ENCODE peak calls at places on chromosomes 7 and 10, in ten cellular contexts. One of them, this sample, is unnamed.

GRCh38 chr10:29119374-29119773 is 169.5 kb upstream of the LYZL1 start:
- DNase-seq in Kasumi-1: no peak
- DNase-seq in A549: peak
- DNase-seq in germinal center: peak
- DNase-seq in hypothalamus: no peak
- DNase-seq in NCI-H345: no peak
- DNase-seq in epithelial cell of proximal tubule: no peak
- DNase-seq in endothelial cell: peak
- DNase-seq in HT1080: peak
- DNase-seq in A172: peak
- DNase-seq in this sample: no peak

GRCh38 chr10:126270116-126270515 is 118.2 kb downstream of the ADAM12 start:
- DNase-seq in A172: peak
- DNase-seq in HT1080: no peak
- DNase-seq in germinal center: no peak
- DNase-seq in NCI-H345: no peak
- DNase-seq in epithelial cell of proximal tubule: no peak
- DNase-seq in A549: no peak
- DNase-seq in endothelial cell: no peak
- DNase-seq in hypothalamus: no peak
- DNase-seq in Kasumi-1: no peak
- DNase-seq in this sample: no peak

GRCh38 chr10:124417846-124418725 is 637 bp downstream of the OAT start:
- DNase-seq in endothelial cell: peak
- DNase-seq in A549: peak
- DNase-seq in A172: no peak
- DNase-seq in hypothalamus: peak
- DNase-seq in Kasumi-1: peak
- DNase-seq in HT1080: peak
- DNase-seq in NCI-H345: peak
- DNase-seq in epithelial cell of proximal tubule: no peak
- DNase-seq in germinal center: peak
- DNase-seq in this sample: peak

GRCh38 chr7:96388166-96388565 is 66.3 kb upstream of the SLC25A13 start:
- DNase-seq in HT1080: peak
- DNase-seq in endothelial cell: no peak
- DNase-seq in A172: peak
- DNase-seq in germinal center: no peak
- DNase-seq in Kasumi-1: no peak
- DNase-seq in A549: no peak
- DNase-seq in NCI-H345: no peak
- DNase-seq in epithelial cell of proximal tubule: no peak
- DNase-seq in hypothalamus: no peak
- DNase-seq in this sample: no peak

GRCh38 chr10:114304017-114304565 is 65.0 kb downstream of the VWA2 start:
- DNase-seq in A549: peak
- DNase-seq in germinal center: peak
- DNase-seq in HT1080: peak
- DNase-seq in epithelial cell of proximal tubule: peak
- DNase-seq in Kasumi-1: peak
- DNase-seq in endothelial cell: peak
- DNase-seq in A172: peak
- DNase-seq in hypothalamus: peak
- DNase-seq in NCI-H345: peak
- DNase-seq in this sample: peak

GRCh38 chr10:52357986-52358385 is 43.9 kb downstream of the DKK1 start:
- DNase-seq in HT1080: no peak
- DNase-seq in epithelial cell of proximal tubule: no peak
- DNase-seq in A549: no peak
- DNase-seq in germinal center: no peak
- DNase-seq in NCI-H345: no peak
- DNase-seq in endothelial cell: no peak
- DNase-seq in Kasumi-1: no peak
- DNase-seq in hypothalamus: no peak
- DNase-seq in A172: no peak
- DNase-seq in this sample: no peak

GRCh38 chr7:99446096-99446495 is 7.4 kb downstream of the CPSF4 start:
- DNase-seq in epithelial cell of proximal tubule: no peak
- DNase-seq in A549: no peak
- DNase-seq in endothelial cell: no peak
- DNase-seq in HT1080: no peak
- DNase-seq in NCI-H345: no peak
- DNase-seq in A172: peak
- DNase-seq in germinal center: no peak
- DNase-seq in Kasumi-1: no peak
- DNase-seq in hypothalamus: no peak
- DNase-seq in this sample: no peak

GRCh38 chr10:77907900-77908717 is 18.4 kb downstream of the DLG5 start:
- DNase-seq in endothelial cell: no peak
- DNase-seq in Kasumi-1: no peak
- DNase-seq in NCI-H345: no peak
- DNase-seq in germinal center: no peak
- DNase-seq in HT1080: no peak
- DNase-seq in hypothalamus: no peak
- DNase-seq in A549: peak
- DNase-seq in A172: no peak
- DNase-seq in epithelial cell of proximal tubule: no peak
- DNase-seq in this sample: no peak

GRCh38 chr7:48390381-48391327 is 219.4 kb downstream of the ABCA13 start:
- DNase-seq in A172: no peak
- DNase-seq in endothelial cell: no peak
- DNase-seq in Kasumi-1: peak
- DNase-seq in NCI-H345: no peak
- DNase-seq in germinal center: no peak
- DNase-seq in epithelial cell of proximal tubule: no peak
- DNase-seq in hypothalamus: no peak
- DNase-seq in A549: no peak
- DNase-seq in HT1080: peak
- DNase-seq in this sample: no peak

GRCh38 chr7:45414226-45414625 is 159.9 kb upstream of the ADCY1 start:
- DNase-seq in A172: no peak
- DNase-seq in epithelial cell of proximal tubule: no peak
- DNase-seq in A549: no peak
- DNase-seq in HT1080: no peak
- DNase-seq in hypothalamus: no peak
- DNase-seq in NCI-H345: no peak
- DNase-seq in germinal center: no peak
- DNase-seq in Kasumi-1: no peak
- DNase-seq in endothelial cell: no peak
- DNase-seq in this sample: no peak

GRCh38 chr7:69934475-69934903 is 336.2 kb downstream of the AUTS2 start:
- DNase-seq in A549: no peak
- DNase-seq in A172: no peak
- DNase-seq in epithelial cell of proximal tubule: no peak
- DNase-seq in NCI-H345: peak
- DNase-seq in Kasumi-1: no peak
- DNase-seq in hypothalamus: peak
- DNase-seq in endothelial cell: no peak
- DNase-seq in germinal center: no peak
- DNase-seq in HT1080: no peak
- DNase-seq in this sample: no peak

GRCh38 chr7:102468416-102469350 is 3.9 kb downstream of the LRWD1 start:
- DNase-seq in Kasumi-1: no peak
- DNase-seq in endothelial cell: no peak
- DNase-seq in HT1080: no peak
- DNase-seq in A172: no peak
- DNase-seq in A549: no peak
- DNase-seq in epithelial cell of proximal tubule: no peak
- DNase-seq in NCI-H345: no peak
- DNase-seq in germinal center: no peak
- DNase-seq in hypothalamus: no peak
- DNase-seq in this sample: no peak

GRCh38 chr10:3813986-3814831 is 29.2 kb upstream of the KLF6 start:
- DNase-seq in endothelial cell: no peak
- DNase-seq in A549: no peak
- DNase-seq in hypothalamus: no peak
- DNase-seq in HT1080: peak
- DNase-seq in NCI-H345: peak
- DNase-seq in epithelial cell of proximal tubule: no peak
- DNase-seq in Kasumi-1: no peak
- DNase-seq in A172: no peak
- DNase-seq in germinal center: no peak
- DNase-seq in this sample: no peak

GRCh38 chr7:33463131-33463530 is 333.8 kb downstream of the BBS9 start:
- DNase-seq in HT1080: no peak
- DNase-seq in germinal center: no peak
- DNase-seq in A549: no peak
- DNase-seq in Kasumi-1: no peak
- DNase-seq in A172: no peak
- DNase-seq in epithelial cell of proximal tubule: no peak
- DNase-seq in endothelial cell: no peak
- DNase-seq in NCI-H345: no peak
- DNase-seq in hypothalamus: no peak
- DNase-seq in this sample: no peak

GRCh38 chr10:43124574-43125273 is 13.5 kb upstream of the CSGALNACT2 start:
- DNase-seq in A549: no peak
- DNase-seq in NCI-H345: no peak
- DNase-seq in epithelial cell of proximal tubule: no peak
- DNase-seq in A172: no peak
- DNase-seq in HT1080: no peak
- DNase-seq in germinal center: no peak
- DNase-seq in hypothalamus: no peak
- DNase-seq in Kasumi-1: no peak
- DNase-seq in endothelial cell: peak
- DNase-seq in this sample: no peak

GRCh38 chr7:95509199-95509598 is 23.5 kb downstream of the ASB4 start:
- DNase-seq in epithelial cell of proximal tubule: no peak
- DNase-seq in A549: no peak
- DNase-seq in hypothalamus: peak
- DNase-seq in germinal center: no peak
- DNase-seq in NCI-H345: peak
- DNase-seq in Kasumi-1: no peak
- DNase-seq in HT1080: peak
- DNase-seq in endothelial cell: peak
- DNase-seq in A172: peak
- DNase-seq in this sample: no peak

GRCh38 chr7:155490697-155491628 is 33.0 kb downstream of the EN2 start:
- DNase-seq in A549: no peak
- DNase-seq in HT1080: no peak
- DNase-seq in NCI-H345: no peak
- DNase-seq in A172: no peak
- DNase-seq in endothelial cell: peak
- DNase-seq in hypothalamus: no peak
- DNase-seq in Kasumi-1: no peak
- DNase-seq in epithelial cell of proximal tubule: no peak
- DNase-seq in germinal center: peak
- DNase-seq in this sample: no peak

GRCh38 chr7:84675633-84676034 is 481.0 kb upstream of the SEMA3A start:
- DNase-seq in A549: no peak
- DNase-seq in A172: peak
- DNase-seq in HT1080: peak
- DNase-seq in germinal center: no peak
- DNase-seq in Kasumi-1: no peak
- DNase-seq in NCI-H345: no peak
- DNase-seq in epithelial cell of proximal tubule: no peak
- DNase-seq in hypothalamus: no peak
- DNase-seq in endothelial cell: no peak
- DNase-seq in this sample: no peak